ENCODE peak calls at places on chromosomes 11 and 22, in four cellular contexts. L is neural progenitor cell, C is OCI-LY7, R is GM23338. K is an unnamed sample.

GRCh38 chr22:18066181-18066859 is 11.5 kb upstream of the PEX26 start:
- DNase-seq in L (no peak), C (peak), R (no peak), K (no peak)

GRCh38 chr22:22111267-22111751 is 128.7 kb upstream of the TOP3B start:
- DNase-seq in L (no peak), C (peak), R (no peak), K (peak)

GRCh38 chr11:43833657-43834073 is 47.0 kb upstream of the ALKBH3 start:
- DNase-seq in L (no peak), C (no peak), R (no peak), K (peak)

GRCh38 chr22:41564563-41564962 is 3.8 kb downstream of the CSDC2 start:
- DNase-seq in L (no peak), C (no peak), R (no peak), K (peak)

GRCh38 chr11:108601150-108601549 is 7.6 kb upstream of the EXPH5 start:
- DNase-seq in L (no peak), C (no peak), R (no peak), K (peak)

GRCh38 chr22:20238567-20239062 is 29.5 kb downstream of the RTN4R start:
- DNase-seq in L (peak), C (peak), R (peak), K (peak)

GRCh38 chr11:30143098-30143705 is 87.6 kb upstream of the FSHB start:
- DNase-seq in L (peak), C (peak), R (peak), K (peak)

GRCh38 chr11:66708026-66708579 is 20.9 kb downstream of the SPTBN2 start:
- DNase-seq in L (no peak), C (no peak), R (no peak), K (no peak)

GRCh38 chr22:47043835-47044721 is 281.6 kb downstream of the TBC1D22A start:
- DNase-seq in L (peak), C (no peak), R (peak), K (no peak)

GRCh38 chr11:67351275-67352005 is 1.9 kb downstream of the POLD4 start:
- DNase-seq in L (peak), C (peak), R (peak), K (peak)

GRCh38 chr11:47723041-47723440 is 7.9 kb upstream of the AGBL2 start:
- DNase-seq in L (no peak), C (no peak), R (no peak), K (no peak)

GRCh38 chr22:40499187-40499753 is 128.9 kb downstream of the SGSM3 start:
- DNase-seq in L (no peak), C (no peak), R (no peak), K (peak)

GRCh38 chr11:96074551-96075309 is 150.8 kb upstream of the MTMR2 start:
- DNase-seq in L (no peak), C (no peak), R (no peak), K (no peak)

GRCh38 chr11:110422306-110422924 is 7.3 kb upstream of the FDX1 start:
- DNase-seq in L (no peak), C (no peak), R (no peak), K (no peak)

GRCh38 chr11:71914127-71914526 is 14.3 kb downstream of the XNDC1N start:
- DNase-seq in L (no peak), C (no peak), R (no peak), K (no peak)

GRCh38 chr11:65917434-65918210 is 1.2 kb downstream of the C11orf68 start:
- DNase-seq in L (no peak), C (no peak), R (no peak), K (peak)

GRCh38 chr11:9687736-9688494 is 24.0 kb downstream of the SWAP70 start:
- DNase-seq in L (no peak), C (no peak), R (no peak), K (no peak)

GRCh38 chr22:41367680-41368542 is 13.8 kb upstream of the TEF start:
- DNase-seq in L (peak), C (no peak), R (peak), K (no peak)

GRCh38 chr11:64060861-64061444 is 25.2 kb downstream of the FLRT1 start:
- DNase-seq in L (peak), C (peak), R (peak), K (no peak)

GRCh38 chr22:19921544-19922081 is 20.0 kb upstream of the COMT start:
- DNase-seq in L (no peak), C (no peak), R (no peak), K (no peak)

GRCh38 chr11:102293873-102294601 is 23.2 kb upstream of the BIRC3 start:
- DNase-seq in L (peak), C (peak), R (peak), K (peak)

GRCh38 chr11:22510010-22510409 is 115.6 kb downstream of the FANCF start:
- DNase-seq in L (no peak), C (no peak), R (no peak), K (no peak)

GRCh38 chr11:86099727-86100320 is 30.9 kb upstream of the PICALM start:
- DNase-seq in L (no peak), C (peak), R (no peak), K (peak)

GRCh38 chr22:48320671-48321515 is 1506.8 kb downstream of the BRD1 start:
- DNase-seq in L (peak), C (no peak), R (no peak), K (no peak)

DNA sequence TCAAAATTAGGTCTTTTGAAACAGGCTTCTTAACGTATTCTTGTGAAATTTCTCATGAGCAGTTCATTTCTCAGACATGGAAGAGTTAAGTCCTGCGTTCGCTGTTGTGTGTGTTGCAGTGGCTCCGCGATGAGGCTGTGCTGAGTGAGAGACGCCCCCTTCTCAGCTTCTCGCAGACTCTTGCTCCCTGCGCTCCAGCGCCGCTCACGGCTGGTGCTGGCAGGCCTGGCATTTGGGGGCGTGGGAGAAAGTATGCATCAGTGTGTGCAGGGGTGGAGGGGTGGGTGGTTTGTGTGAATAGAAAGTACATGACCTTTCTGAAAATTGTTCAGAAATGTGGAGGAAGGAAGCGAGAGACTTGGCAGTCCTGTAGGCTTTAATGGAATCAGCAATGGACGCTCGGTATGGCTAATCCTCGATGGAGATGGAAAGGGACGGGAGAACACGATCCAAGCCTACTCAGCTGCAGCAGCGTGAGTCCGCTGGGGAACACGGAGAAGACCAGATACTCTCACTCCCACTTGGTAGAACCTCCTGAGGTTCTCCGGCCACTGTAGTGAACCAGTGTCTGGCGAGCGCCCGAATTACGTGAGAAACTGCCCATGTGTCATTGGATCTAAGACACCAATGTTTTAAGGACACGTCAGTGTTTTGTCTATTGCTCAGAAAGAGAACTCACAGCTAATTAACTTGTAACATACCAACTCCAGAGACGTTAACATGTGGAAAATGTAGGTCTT is 5.9 kb downstream of the TAB1 start:
- DNase-seq in L (peak), C (no peak), R (no peak), K (no peak)
- TF ChIP-seq EZH2phosphoT487 in L (no peak), C (no peak), R (no peak), K (no peak)

GRCh38 chr22:27726344-27726725 is 75.2 kb downstream of the MN1 start:
- DNase-seq in L (no peak), C (no peak), R (no peak), K (no peak)
- TF ChIP-seq EZH2phosphoT487 in L (no peak), C (no peak), R (no peak), K (no peak)

DNA sequence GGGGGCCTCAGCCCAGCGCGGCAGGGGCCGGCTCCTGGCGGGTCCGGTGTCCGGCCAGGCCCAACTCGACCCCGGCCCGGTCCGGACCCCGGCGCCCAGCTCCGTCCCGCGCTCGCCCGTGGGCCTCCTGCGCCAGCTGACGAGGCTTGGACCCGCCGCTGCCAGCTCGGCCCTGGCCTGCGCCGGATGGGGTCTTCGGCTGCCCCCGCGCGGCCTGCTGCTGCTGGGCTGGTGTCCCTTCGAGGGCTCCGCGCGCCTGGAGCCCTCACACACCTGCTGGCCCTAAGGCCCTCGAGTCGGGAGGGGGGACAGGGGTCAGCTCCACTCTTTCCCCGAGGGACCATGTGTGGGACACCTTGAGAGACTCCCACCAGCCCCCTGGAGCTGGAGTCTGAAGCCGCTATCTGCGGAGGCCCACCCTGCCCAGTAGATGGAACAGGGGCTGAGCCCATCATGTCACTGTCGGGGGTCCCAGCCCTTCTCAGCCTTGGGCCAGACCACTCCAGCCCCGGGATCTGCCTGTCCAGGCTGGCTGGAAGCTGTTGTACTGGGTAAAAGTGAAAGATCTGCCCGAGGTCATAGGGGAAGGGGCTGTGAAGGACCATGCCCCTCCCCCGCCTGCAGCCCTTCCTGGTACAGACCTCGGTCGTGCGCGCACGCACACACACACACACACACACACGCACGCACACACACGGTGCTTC is 768 bp upstream of the CDKN1C start:
- DNase-seq in L (peak), C (peak), R (peak), K (no peak)
- TF ChIP-seq EZH2phosphoT487 in L (no peak), C (no peak), R (no peak), K (no peak)

DNA sequence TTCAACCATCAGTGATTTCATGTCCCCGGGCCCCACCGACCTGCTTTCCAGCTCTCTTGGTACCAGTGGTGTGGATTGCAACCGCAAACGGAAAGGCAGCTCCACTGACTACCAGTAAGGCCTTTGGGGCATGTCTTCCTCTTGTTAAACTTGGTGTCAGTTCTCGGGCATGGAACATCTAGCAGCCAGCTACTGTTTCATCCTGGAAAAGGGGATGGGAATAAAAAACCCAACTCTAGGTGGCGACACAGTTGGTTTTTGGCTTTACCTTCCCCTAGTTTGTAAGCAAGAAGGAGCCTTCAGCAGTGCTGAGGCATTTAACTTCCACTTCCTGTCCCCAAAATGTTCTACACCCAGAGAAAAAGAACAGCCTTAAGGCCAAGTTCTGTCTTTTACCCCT is 76.7 kb downstream of the BMAL1 start:
- DNase-seq in L (peak), C (peak), R (peak), K (peak)
- TF ChIP-seq EZH2phosphoT487 in L (no peak), C (no peak), R (no peak), K (no peak)

GRCh38 chr22:25202290-25202921 is 2.7 kb downstream of the CRYBB3 start:
- DNase-seq in L (peak), C (peak), R (peak), K (peak)
- TF ChIP-seq EZH2phosphoT487 in L (no peak), C (no peak), R (no peak), K (no peak)

DNA sequence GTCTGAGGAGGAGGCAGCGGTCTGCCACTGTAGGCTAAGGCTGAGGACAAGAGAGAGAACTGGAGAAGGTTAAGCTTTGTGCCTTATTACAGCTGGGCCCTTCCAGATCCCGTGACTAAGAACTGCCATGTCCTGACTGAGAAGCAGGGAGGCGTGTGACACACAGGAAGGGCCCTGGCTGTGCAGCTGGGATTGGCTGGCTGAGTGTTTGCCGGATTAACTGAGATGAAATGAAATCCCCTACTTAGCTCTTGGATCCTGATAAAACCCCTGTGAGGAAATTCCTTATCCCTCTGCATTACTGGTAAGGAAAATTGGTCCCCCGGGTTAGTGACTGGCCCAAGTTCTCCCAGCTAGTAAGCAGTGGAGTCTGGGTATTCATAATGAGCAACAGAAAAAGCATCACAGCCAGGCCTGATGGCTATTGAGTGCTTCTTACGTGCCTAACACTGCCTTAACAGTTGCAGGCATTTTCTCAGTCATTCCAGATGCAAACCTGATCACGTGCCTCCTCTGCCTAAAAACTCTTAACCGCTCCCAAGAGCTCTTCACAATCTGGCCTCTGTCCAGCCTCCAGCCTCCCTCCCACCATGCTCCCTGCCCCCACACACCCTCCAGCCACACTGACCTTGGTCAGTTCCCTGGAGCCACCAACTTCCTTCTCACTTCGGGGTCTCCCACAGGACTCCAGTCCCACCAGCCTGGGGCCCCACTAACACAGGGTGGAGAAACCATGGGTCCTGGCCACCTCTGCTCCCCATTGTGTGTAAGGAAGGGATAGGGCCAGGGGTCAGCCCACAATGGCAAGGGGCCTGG is 37.8 kb downstream of the ARRB1 start:
- DNase-seq in L (peak), C (no peak), R (no peak), K (peak)
- TF ChIP-seq EZH2phosphoT487 in L (no peak), C (no peak), R (no peak), K (no peak)

GRCh38 chr22:49602481-49602880 is 225.2 kb downstream of the BRD1 start:
- DNase-seq in L (no peak), C (no peak), R (no peak), K (no peak)
- TF ChIP-seq EZH2phosphoT487 in L (no peak), C (no peak), R (no peak), K (no peak)

DNA sequence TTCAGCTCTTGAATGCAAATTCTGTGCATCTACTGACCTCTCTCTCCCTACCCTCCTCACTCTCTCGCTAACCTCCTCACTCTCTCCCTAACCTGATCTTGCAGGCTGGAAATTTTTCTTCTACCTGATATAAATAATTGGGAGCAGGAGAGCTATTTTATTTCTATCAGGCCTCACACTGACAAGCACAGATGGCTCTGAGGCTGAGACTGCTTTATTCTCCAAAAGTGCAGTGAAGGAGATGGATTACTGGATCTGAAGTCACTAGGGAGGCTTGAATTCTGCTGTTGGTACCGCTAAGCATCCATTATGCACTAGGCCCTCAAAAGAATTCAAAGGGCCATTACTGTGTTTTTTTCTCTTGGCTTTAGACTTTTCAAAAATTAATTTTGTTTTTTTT is 19.4 kb upstream of the LDHA start:
- DNase-seq in L (no peak), C (no peak), R (no peak), K (no peak)
- TF ChIP-seq EZH2phosphoT487 in L (no peak), C (no peak), R (no peak), K (no peak)

GRCh38 chr11:33258631-33259184 is 1.5 kb downstream of the HIPK3 start:
- DNase-seq in L (no peak), C (peak), R (no peak), K (peak)

GRCh38 chr11:33257897-33258630 is 883 bp downstream of the HIPK3 start:
- DNase-seq in L (peak), C (peak), R (peak), K (peak)

GRCh38 chr11:33256808-33257159 is 397 bp upstream of the HIPK3 start:
- DNase-seq in L (no peak), C (no peak), R (no peak), K (no peak)

GRCh38 chr11:33256031-33256807 is 962 bp upstream of the HIPK3 start:
- DNase-seq in L (peak), C (no peak), R (peak), K (no peak)

DNA sequence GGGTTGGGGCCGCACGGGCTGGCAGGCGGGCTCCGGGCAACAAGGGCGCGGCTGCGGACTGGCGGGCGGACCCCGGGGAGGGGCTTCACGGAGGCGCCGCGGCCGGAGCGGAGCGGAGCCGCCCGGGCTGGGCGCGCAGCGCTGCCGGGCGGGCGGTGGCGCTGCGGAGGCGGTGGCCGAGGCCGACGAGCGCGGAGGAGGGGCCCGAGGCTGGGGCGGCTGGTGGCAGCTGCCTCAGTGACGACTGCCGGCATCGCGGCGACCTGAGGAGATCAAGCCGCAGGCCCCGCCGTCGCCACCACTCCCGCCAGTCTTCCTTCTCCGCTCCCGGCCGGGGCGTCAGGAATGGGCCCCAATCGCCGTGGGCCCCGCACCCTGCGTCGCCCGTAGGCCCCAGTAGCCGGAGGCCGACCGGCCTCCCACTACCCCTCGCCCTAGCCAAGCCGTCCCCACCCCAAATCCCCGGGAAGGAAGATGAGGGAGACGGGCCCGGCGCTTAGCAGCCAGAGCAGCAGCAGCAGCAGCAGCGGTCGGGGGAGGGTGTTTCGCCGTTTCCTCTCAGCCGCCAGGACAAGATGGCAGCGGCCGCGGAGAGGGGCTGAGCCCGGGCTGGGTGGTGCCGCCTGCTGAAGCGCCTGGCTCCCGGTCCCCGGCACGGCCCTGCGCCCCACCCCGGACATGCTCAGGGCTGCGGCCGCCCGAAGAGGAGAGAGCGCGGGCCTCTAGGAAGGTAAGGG is at the start of gene HIPK3:
- DNase-seq in L (peak), C (peak), R (peak), K (peak)
- TF ChIP-seq EZH2phosphoT487 in L (no peak), C (no peak), R (no peak), K (no peak)